ENCODE peak calls at places on chromosomes 13 and 19, in nine cellular contexts. P is hypothalamus; H is stimulated activated CD4-positive, alpha-beta T cell treated with anti-CD3 and anti-CD28 coated beads, Interleukin-4, amount 100 ng/mL, for 24 hours; L is esophagus squamous epithelium; A is OCI-LY7; G is T follicular helper cell; Z is stimulated activated naive CD4-positive, alpha-beta T cell treated with Interleukin-2 at 50 U/mL for 16 hours; V is aorta; Q is stimulated activated CD8-positive, alpha-beta memory T cell treated with anti-CD3 and anti-CD28 coated beads, Interleukin-4, amount 100 ng/mL, for 1 hour. W is an unnamed sample.

GRCh38 chr13:111216166-111216960 is 101.3 kb downstream of the ARHGEF7 start:
- DNase-seq in P (no peak), H (peak; percentile 44), L (no peak), A (peak; percentile 47), G (peak; percentile 6), Z (peak; percentile 24), V (no peak), Q (no peak), W (peak; percentile 54)

GRCh38 chr13:46797468-46798237 is 692 bp upstream of the ESD start:
- DNase-seq in P (no peak), H (no peak), L (no peak), A (no peak), G (no peak), Z (no peak), V (no peak), Q (no peak), W (no peak)

GRCh38 chr13:64540468-64540867 is 2689.7 kb downstream of the PCDH9 start:
- DNase-seq in P (no peak), H (no peak), L (no peak), A (no peak), G (no peak), Z (no peak), V (no peak), Q (no peak), W (no peak)

GRCh38 chr19:30689474-30689873 is 317.3 kb downstream of the ZNF536 start:
- DNase-seq in P (no peak), H (no peak), L (no peak), A (no peak), G (no peak), Z (no peak), V (no peak), Q (no peak), W (no peak)

GRCh38 chr19:47848425-47848824 is 10.6 kb upstream of the TPRX2 start:
- DNase-seq in P (no peak), H (no peak), L (no peak), A (no peak), G (no peak), Z (no peak), V (peak; percentile 7), Q (no peak), W (no peak)

GRCh38 chr13:113598481-113598880 is 13.9 kb downstream of the TFDP1 start:
- DNase-seq in P (no peak), H (no peak), L (no peak), A (no peak), G (no peak), Z (no peak), V (peak; percentile 30), Q (no peak), W (no peak)

GRCh38 chr13:46211116-46211515 is 612 bp upstream of the LRRC63 start:
- DNase-seq in P (no peak), H (peak; percentile 35), L (no peak), A (no peak), G (peak; percentile 45), Z (no peak), V (no peak), Q (no peak), W (peak; percentile 25)

GRCh38 chr19:54312436-54313362 is at the start of gene LILRA5:
- DNase-seq in P (no peak), H (no peak), L (no peak), A (no peak), G (no peak), Z (no peak), V (peak; percentile 70), Q (no peak), W (no peak)

GRCh38 chr19:54154603-54155345 is 4.7 kb downstream of the LENG1 start:
- DNase-seq in P (no peak), H (no peak), L (no peak), A (no peak), G (no peak), Z (no peak), V (no peak), Q (no peak), W (no peak)

GRCh38 chr13:64239372-64239771 is 2823.7 kb upstream of the PCDH20 start:
- DNase-seq in P (no peak), H (no peak), L (no peak), A (no peak), G (no peak), Z (no peak), V (no peak), Q (no peak), W (no peak)

GRCh38 chr19:1213391-1214286 is 8.1 kb downstream of the STK11 start:
- DNase-seq in P (no peak), H (peak; percentile 53), L (no peak), A (no peak), G (peak; percentile 51), Z (peak; percentile 38), V (peak; percentile 93), Q (no peak), W (peak; percentile 53)

GRCh38 chr13:99465454-99465853 is 35.8 kb upstream of the TM9SF2 start:
- DNase-seq in P (no peak), H (no peak), L (no peak), A (no peak), G (no peak), Z (no peak), V (no peak), Q (no peak), W (no peak)

GRCh38 chr19:1130801-1131717 is 27.3 kb downstream of the GPX4 start:
- DNase-seq in P (no peak), H (peak; percentile 57), L (no peak), A (peak; percentile 41), G (peak; percentile 34), Z (peak; percentile 60), V (peak; percentile 61), Q (no peak), W (peak; percentile 49)

GRCh38 chr13:29993716-29994488 is 143.5 kb upstream of the UBL3 start:
- DNase-seq in P (no peak), H (no peak), L (no peak), A (no peak), G (no peak), Z (no peak), V (no peak), Q (no peak), W (no peak)

GRCh38 chr19:1355258-1355973 is 28.3 kb upstream of the NDUFS7 start:
- DNase-seq in P (no peak), H (no peak), L (no peak), A (peak; percentile 32), G (no peak), Z (no peak), V (no peak), Q (no peak), W (peak; percentile 27)

W was measured in stimulated activated naive CD8-positive, alpha-beta T cell treated with anti-CD3 and anti-CD28 coated beads, Interleukin-15, Interleukin-2, amounts not matched to agents 100 U/mL and 50 U/mL, for 24 hours.